ENCODE peak calls at places on chromosomes 13 and 19, in seven cellular contexts. U, P, Z, K, V, H and S are unnamed samples.

GRCh38 chr19:44948763-44949374 is 3.0 kb downstream of the APOC2 start:
- DNase-seq in K (no peak), H (no peak), V (no peak), U (no peak), P (no peak), Z (no peak), S (no peak)

GRCh38 chr19:58372311-58373133 is 8.3 kb downstream of the ZNF837 start:
- DNase-seq in P (no peak), Z (no peak), H (no peak), U (no peak), V (no peak), K (no peak), S (no peak)

GRCh38 chr13:99275093-99275469 is 16.9 kb upstream of the GPR18 start:
- DNase-seq in P (no peak), Z (no peak), U (no peak), K (no peak), H (no peak), V (peak; percentile 37), S (no peak)

GRCh38 chr19:1811472-1811894 is 593 bp downstream of the ATP8B3 start:
- DNase-seq in V (peak; percentile 24), H (peak; percentile 48), Z (no peak), U (no peak), K (peak; percentile 55), P (peak; percentile 89), S (no peak)

GRCh38 chr19:1411255-1412191 is 4.1 kb downstream of the DAZAP1 start:
- DNase-seq in V (peak; percentile 53), K (no peak), P (no peak), U (no peak), H (peak; percentile 46), Z (no peak), S (no peak)

GRCh38 chr13:44758595-44759221 is 182.6 kb upstream of the TSC22D1 start:
- DNase-seq in K (no peak), P (peak; percentile 38), Z (no peak), H (peak; percentile 23), U (no peak), V (peak; percentile 87), S (no peak)

GRCh38 chr19:32464279-32464678 is 58.7 kb downstream of the DPY19L3 start:
- DNase-seq in H (peak; percentile 18), Z (no peak), V (peak; percentile 39), K (peak; percentile 6), P (no peak), U (no peak), S (no peak)

GRCh38 chr19:10091892-10092641 is 6.0 kb downstream of the SHFL start:
- DNase-seq in Z (no peak), U (no peak), H (no peak), P (no peak), K (peak; percentile 39), V (no peak), S (no peak)

GRCh38 chr19:1883784-1884183 is 1.5 kb downstream of the ABHD17A start:
- DNase-seq in P (no peak), V (no peak), K (no peak), H (no peak), Z (no peak), U (no peak), S (no peak)

GRCh38 chr13:25453966-25454365 is 82.2 kb downstream of the ATP8A2 start:
- DNase-seq in V (no peak), Z (no peak), K (no peak), H (no peak), U (no peak), P (no peak), S (no peak)

GRCh38 chr19:38877781-38878574 is at the start of gene RINL:
- DNase-seq in K (peak; percentile 56), H (no peak), Z (no peak), V (no peak), P (peak; percentile 27), U (no peak), S (no peak)

GRCh38 chr19:56076413-56076998 is 44.6 kb downstream of the ZNF787 start:
- DNase-seq in U (peak; percentile 59), P (peak; percentile 75), Z (peak; percentile 62), H (peak; percentile 62), V (peak; percentile 74), K (peak; percentile 57), S (no peak)

GRCh38 chr19:34057155-34057554 is 115.1 kb upstream of the LSM14A start:
- DNase-seq in Z (no peak), P (no peak), V (no peak), U (no peak), K (no peak), H (no peak), S (no peak)

GRCh38 chr13:65929436-65929835 is 1300.7 kb downstream of the PCDH9 start:
- DNase-seq in U (no peak), H (no peak), K (no peak), P (no peak), Z (no peak), V (no peak), S (no peak)

GRCh38 chr19:22609630-22610029 is 24.5 kb upstream of the ZNF492 start:
- DNase-seq in H (no peak), Z (no peak), V (no peak), K (no peak), U (no peak), P (no peak), S (no peak)

GRCh38 chr13:52061587-52061986 is 37.1 kb downstream of the UTP14C start:
- DNase-seq in U (no peak), V (peak; percentile 16), K (no peak), H (peak; percentile 73), Z (no peak), P (no peak), S (no peak)

GRCh38 chr13:61252213-61252612 is 163.4 kb downstream of the PCDH20 start:
- DNase-seq in Z (no peak), V (no peak), K (no peak), P (no peak), H (peak; percentile 30), U (no peak), S (no peak)

GRCh38 chr13:61253105-61253877 is 162.4 kb downstream of the PCDH20 start:
- DNase-seq in H (no peak), K (no peak), Z (no peak), V (no peak), P (no peak), U (no peak), S (no peak)

GRCh38 chr13:61258185-61258584 is 157.5 kb downstream of the PCDH20 start:
- DNase-seq in H (no peak), P (no peak), V (no peak), Z (no peak), K (no peak), U (no peak), S (no peak)

DNA sequence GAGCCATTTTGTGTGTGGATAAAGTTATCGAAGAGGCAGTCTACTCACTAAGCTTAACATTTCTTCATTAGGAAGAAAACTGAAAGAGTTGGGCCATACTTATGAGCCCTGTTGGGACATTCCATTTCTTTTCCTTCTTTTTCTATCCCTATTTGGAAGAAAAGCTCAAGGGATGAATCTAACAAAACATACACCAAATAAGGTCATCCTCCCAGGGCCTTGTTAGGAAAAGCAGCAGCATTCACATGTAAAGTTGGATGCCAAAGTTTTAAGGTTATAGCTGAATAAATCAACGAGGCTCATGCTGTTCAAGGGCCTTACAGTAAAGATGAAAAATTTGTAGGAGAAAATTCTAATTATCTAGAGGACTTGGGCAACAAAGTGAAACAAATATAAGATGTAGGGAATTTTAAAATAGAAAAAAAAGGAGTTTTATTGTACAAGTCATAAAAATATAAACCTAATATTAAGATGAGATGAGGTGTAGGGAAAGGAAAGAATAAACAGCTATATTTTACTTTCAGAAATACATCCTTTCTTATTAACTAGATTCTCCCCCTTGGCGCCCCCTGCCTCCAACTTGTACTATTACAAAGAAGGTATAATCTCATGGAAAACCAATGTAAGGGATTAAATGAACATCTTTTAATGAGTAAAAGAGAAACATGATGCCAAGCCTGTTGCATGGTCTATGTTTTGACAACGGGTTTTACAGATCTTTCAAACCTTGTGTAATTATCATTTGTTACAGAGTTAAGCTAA is 160.4 kb downstream of the PCDH20 start:
- DNase-seq in K (peak; percentile 25), P (no peak), Z (peak; percentile 35), V (peak; percentile 8), U (no peak), H (peak; percentile 63), S (no peak)
- TF ChIP-seq CTCF in K (peak; percentile 27), P (no peak), Z (peak; percentile 53), V (peak; percentile 27), U (peak; percentile 46), H (peak; percentile 61), S (peak; percentile 29)

GRCh38 chr19:5958074-5958850 is 19.7 kb downstream of the RANBP3 start:
- DNase-seq in H (no peak), Z (no peak), V (no peak), K (no peak), P (no peak), U (no peak), S (no peak)
- TF ChIP-seq CTCF in H (no peak), Z (no peak), V (no peak), K (no peak), P (no peak), U (no peak), S (no peak)

DNA sequence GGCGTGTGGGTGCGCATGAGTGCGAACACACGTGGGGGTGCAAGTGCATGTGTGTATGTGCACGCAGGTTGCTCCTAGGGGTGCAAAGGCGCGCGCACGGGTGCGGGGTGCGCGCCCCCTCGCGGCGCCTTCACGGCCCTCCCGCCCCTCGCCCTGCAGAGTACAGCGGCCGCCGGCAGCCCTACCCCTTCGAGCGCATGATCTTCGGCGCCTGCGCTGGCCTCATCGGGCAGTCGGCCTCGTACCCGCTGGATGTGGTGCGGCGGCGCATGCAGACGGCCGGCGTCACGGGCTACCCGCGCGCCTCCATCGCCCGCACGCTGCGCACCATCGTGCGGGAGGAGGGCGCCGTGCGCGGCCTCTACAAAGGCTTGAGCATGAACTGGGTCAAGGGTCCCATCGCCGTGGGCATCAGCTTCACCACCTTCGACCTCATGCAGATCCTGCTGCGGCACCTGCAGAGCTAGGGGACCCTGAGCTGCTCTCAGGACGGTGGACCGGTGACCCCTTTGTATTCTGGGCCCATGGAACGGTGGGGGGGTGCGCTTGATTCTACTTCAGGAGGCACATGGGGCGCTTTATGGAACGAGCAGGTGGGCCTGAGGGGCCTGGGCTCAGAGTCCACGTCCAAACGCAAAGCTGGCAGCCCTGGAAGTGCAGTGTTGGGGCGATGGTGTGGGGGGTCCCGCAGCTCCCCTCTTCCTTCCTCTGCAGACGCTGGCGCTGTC is 27.7 kb downstream of the TMEM161A start:
- DNase-seq in K (no peak), V (peak; percentile 22), H (peak; percentile 45), P (no peak), U (peak; percentile 39), Z (peak; percentile 81), S (peak; percentile 63)
- TF ChIP-seq CTCF in K (no peak), V (no peak), H (peak; percentile 65), P (no peak), U (peak; percentile 50), Z (peak; percentile 49), S (no peak)

DNA sequence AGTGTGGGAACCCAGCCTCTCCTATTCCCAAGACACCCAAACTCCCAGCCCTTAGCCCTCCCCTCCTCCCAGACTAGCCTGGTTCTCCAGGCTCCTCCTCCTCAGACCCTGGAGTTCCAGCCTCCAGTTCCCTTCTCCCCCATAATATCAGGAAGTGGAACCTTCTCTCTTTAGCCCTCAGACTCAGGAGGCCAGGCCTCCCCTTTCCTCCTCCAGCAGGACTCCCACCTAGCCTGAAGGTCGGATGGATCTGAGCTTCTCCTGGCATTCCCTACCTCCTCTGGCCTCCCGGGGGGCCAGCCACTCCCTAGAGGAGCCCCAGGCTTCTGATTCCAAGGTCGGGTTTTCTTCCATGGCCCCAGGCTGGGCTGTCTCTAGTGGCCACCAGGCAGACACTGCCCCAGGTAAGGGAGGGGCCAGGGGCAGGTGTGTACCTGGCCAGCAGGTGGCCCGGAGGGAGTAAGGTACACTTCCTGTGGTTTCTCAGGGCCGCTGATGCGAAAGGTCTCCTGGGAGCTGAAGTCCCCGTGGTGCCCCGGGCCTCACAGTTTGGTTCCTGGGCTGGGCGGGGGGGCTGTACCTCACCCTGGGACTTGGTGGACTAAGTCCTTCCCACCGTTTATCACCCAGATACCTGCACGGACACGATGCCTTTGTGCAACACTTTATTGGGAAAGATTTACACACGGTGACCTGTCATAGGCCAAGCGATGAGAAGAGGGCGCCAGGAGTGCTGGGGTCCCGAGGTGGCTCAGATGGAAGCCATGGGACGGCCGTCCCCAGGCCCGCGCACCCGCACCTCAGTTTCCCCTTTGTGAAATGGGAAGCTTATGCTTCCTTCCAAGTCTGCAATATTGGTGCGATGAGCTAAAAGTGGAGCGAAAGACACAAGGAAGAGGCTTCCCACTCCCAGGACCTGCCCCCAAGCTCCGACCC is at the start of gene TMC4:
- DNase-seq in Z (no peak), K (no peak), U (peak; percentile 77), P (peak; percentile 95), H (peak; percentile 63), V (peak; percentile 63), S (no peak)
- TF ChIP-seq CTCF in Z (no peak), K (no peak), U (peak; percentile 84), P (peak; percentile 83), H (no peak), V (no peak), S (peak; percentile 18)